ENCODE peak calls at places on chromosomes 12 and 14, in seven cellular contexts. I, U, G, C, N, P and L are unnamed samples.

GRCh38 chr12:126782083-126782482 is 1484.9 kb upstream of the TMEM132C start:
- DNase-seq in N (no peak), U (no peak), P (no peak), G (no peak), I (no peak), C (no peak), L (no peak)

GRCh38 chr14:91249841-91250616 is 5.5 kb upstream of the GPR68 start:
- DNase-seq in C (peak), U (no peak), N (no peak), P (peak), G (no peak), I (no peak), L (no peak)

GRCh38 chr12:124497658-124498057 is 69.8 kb downstream of the NCOR2 start:
- DNase-seq in G (peak), N (peak), C (no peak), I (peak), U (no peak), P (peak), L (no peak)

GRCh38 chr12:26109343-26109841 is 15.4 kb downstream of the BHLHE41 start:
- DNase-seq in N (peak), G (no peak), U (no peak), P (no peak), C (no peak), I (no peak), L (no peak)

GRCh38 chr12:27176765-27177164 is 67.3 kb upstream of the STK38L start:
- DNase-seq in P (no peak), U (no peak), G (no peak), I (peak), N (peak), C (no peak), L (no peak)

GRCh38 chr14:103534576-103535061 is 5.6 kb downstream of the TRMT61A start:
- DNase-seq in N (no peak), C (no peak), G (no peak), U (no peak), I (no peak), P (no peak), L (no peak)

GRCh38 chr14:35197015-35197414 is 74.7 kb downstream of the PRORP start:
- DNase-seq in P (no peak), I (peak), G (peak), N (peak), C (no peak), U (no peak), L (no peak)

GRCh38 chr12:82510386-82510785 is 152.1 kb downstream of the METTL25 start:
- DNase-seq in I (no peak), U (no peak), P (no peak), N (no peak), C (no peak), G (no peak), L (no peak)

GRCh38 chr12:81330480-81330879 is 252.6 kb downstream of the ACSS3 start:
- DNase-seq in N (no peak), C (no peak), P (no peak), G (no peak), U (no peak), I (no peak), L (no peak)

GRCh38 chr14:100535287-100536131 is 51.7 kb downstream of the BEGAIN start:
- DNase-seq in I (no peak), N (no peak), P (peak), G (no peak), U (no peak), C (no peak), L (no peak)

GRCh38 chr12:94200695-94201094 is 52.3 kb downstream of the PLXNC1 start:
- DNase-seq in I (no peak), G (no peak), P (no peak), N (no peak), C (no peak), U (no peak), L (no peak)

GRCh38 chr14:100537701-100538565 is 49.3 kb downstream of the BEGAIN start:
- DNase-seq in P (peak), U (no peak), N (no peak), I (no peak), G (no peak), C (no peak), L (no peak)

GRCh38 chr12:117842630-117843029 is 126.2 kb downstream of the KSR2 start:
- DNase-seq in I (no peak), G (no peak), C (no peak), U (no peak), P (no peak), N (no peak), L (no peak)

GRCh38 chr14:85604021-85604420 is 74.1 kb downstream of the FLRT2 start:
- DNase-seq in C (no peak), G (no peak), U (no peak), P (no peak), N (no peak), I (no peak), L (no peak)

GRCh38 chr14:81991998-81992397 is 458.3 kb upstream of the SEL1L start:
- DNase-seq in C (no peak), P (no peak), G (no peak), U (no peak), I (no peak), N (no peak), L (no peak)

GRCh38 chr14:74491952-74492351 is 1.2 kb downstream of the NPC2 start:
- DNase-seq in P (no peak), C (peak), U (no peak), N (peak), I (peak), G (no peak), L (no peak)

GRCh38 chr14:45199246-45199645 is 53.8 kb downstream of the MIS18BP1 start:
- DNase-seq in C (no peak), P (no peak), G (no peak), I (peak), U (peak), N (peak), L (no peak)

GRCh38 chr14:52950410-52950897 is 396 bp downstream of the FERMT2 start:
- DNase-seq in I (peak), G (no peak), P (peak), U (no peak), C (no peak), N (peak), L (no peak)

GRCh38 chr14:100054553-100055075 is 10.6 kb upstream of the EVL start:
- DNase-seq in N (no peak), U (no peak), C (no peak), G (no peak), P (no peak), I (no peak), L (no peak)

GRCh38 chr12:29960113-29960512 is 176.4 kb upstream of the TMTC1 start:
- DNase-seq in N (peak), G (no peak), P (no peak), U (no peak), C (no peak), I (no peak), L (no peak)

GRCh38 chr12:12985817-12986408 is 14.2 kb downstream of the HEBP1 start:
- DNase-seq in N (peak), C (no peak), U (no peak), I (no peak), P (peak), G (no peak), L (no peak)

GRCh38 chr14:69848903-69849391 is 30.3 kb upstream of the SMOC1 start:
- DNase-seq in U (no peak), C (no peak), P (no peak), N (no peak), I (no peak), G (no peak), L (no peak)

GRCh38 chr14:26252176-26252575 is 345.7 kb downstream of the NOVA1 start:
- DNase-seq in N (no peak), U (no peak), P (no peak), I (no peak), C (no peak), G (no peak), L (no peak)

GRCh38 chr12:32666018-32666417 is 13.1 kb upstream of the DNM1L start:
- DNase-seq in N (no peak), G (no peak), P (no peak), U (no peak), C (no peak), I (no peak), L (no peak)

GRCh38 chr14:74985028-74985310 is 17.8 kb upstream of the EIF2B2 start:
- DNase-seq in U (no peak), G (no peak), I (no peak), C (no peak), N (no peak), P (no peak), L (no peak)

GRCh38 chr12:107014050-107014449 is 27.1 kb upstream of the MTERF2 start:
- DNase-seq in P (no peak), I (no peak), C (no peak), U (no peak), G (no peak), N (no peak), L (no peak)

GRCh38 chr14:101628471-101628966 is 67.2 kb downstream of the DIO3 start:
- DNase-seq in I (peak), G (no peak), P (peak), N (peak), U (no peak), C (peak), L (no peak)
- H3K4me3 ChIP-seq in I (peak), G (peak), P (no peak), N (no peak), U (peak), C (no peak), L (peak)

GRCh38 chr14:31945074-31945613 is 132.0 kb upstream of the ARHGAP5 start:
- DNase-seq in P (peak), C (peak), G (no peak), N (no peak), U (no peak), I (no peak), L (no peak)
- TF ChIP-seq CTCF in P (no peak), C (no peak), G (no peak), N (no peak), U (no peak), I (no peak), L (no peak)

GRCh38 chr12:64678248-64678647 is 68.0 kb downstream of the RASSF3 start:
- DNase-seq in G (no peak), P (no peak), I (no peak), N (no peak), C (no peak), U (no peak), L (no peak)

GRCh38 chr12:64681200-64682052 is 71.1 kb downstream of the RASSF3 start:
- DNase-seq in I (no peak), P (no peak), G (no peak), N (no peak), C (no peak), U (no peak), L (no peak)

GRCh38 chr12:64678835-64679234 is 68.5 kb downstream of the RASSF3 start:
- DNase-seq in U (no peak), I (no peak), G (no peak), C (no peak), P (no peak), N (no peak), L (no peak)

GRCh38 chr12:64680235-64680634 is 69.9 kb downstream of the RASSF3 start:
- DNase-seq in C (no peak), U (no peak), I (no peak), G (no peak), N (no peak), P (no peak), L (no peak)

DNA sequence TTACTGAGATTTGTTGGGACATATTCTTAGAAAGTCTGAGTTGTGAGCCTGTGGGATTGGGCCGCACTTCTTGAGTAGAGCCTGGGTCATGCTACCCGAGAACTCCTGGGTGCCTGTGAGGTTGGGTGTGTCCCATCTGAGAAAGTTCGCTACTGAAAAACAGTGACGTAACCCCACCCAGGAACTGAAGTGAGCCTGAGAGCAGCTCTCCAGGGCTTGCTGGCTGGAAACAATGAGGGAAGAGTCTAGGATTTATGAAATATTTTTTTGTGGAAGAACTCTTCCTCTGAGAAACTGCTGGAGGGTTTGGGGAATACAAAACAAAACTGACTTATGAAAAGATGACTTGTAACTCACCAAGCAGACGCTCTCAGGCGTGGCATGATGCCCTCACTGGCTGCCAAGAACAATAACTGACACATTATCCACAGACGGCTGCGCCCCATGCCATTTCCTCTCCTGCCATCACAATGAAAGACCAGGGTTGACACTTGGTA is 69.2 kb downstream of the RASSF3 start:
- DNase-seq in C (peak), U (no peak), N (peak), P (peak), I (peak), G (no peak), L (no peak)
- H3K4me3 ChIP-seq in C (no peak), U (peak), N (no peak), P (peak), I (no peak), G (no peak), L (no peak)

DNA sequence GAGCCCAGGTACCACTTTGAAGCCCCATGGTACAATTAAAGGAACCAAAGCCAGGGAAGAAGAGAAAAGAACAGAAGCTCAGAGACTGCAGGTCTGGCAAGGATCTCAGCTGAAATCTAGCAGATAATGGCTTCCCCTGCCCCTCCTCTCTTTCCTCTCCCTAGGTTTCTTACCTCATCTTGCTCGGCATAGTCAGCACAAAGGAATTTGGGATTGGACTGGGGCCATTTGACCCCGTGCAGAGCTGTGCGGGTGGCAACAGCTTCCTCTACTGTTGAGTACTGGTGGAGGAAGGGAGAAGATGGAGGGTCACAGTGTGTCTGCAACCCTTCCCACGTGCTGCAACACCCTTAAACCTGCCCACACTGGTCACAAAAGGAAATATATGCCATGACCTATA is 4.7 kb upstream of the CDH24 start:
- DNase-seq in N (peak), C (no peak), P (no peak), U (peak), G (peak), I (peak), L (peak)
- TF ChIP-seq CTCF in N (no peak), C (no peak), P (no peak), U (no peak), G (no peak), I (no peak), L (no peak)

GRCh38 chr12:59700145-59700435 is 104.3 kb downstream of the SLC16A7 start:
- DNase-seq in N (no peak), U (no peak), P (no peak), C (no peak), G (no peak), I (no peak), L (no peak)
- H3K4me3 ChIP-seq in N (no peak), U (no peak), P (no peak), C (no peak), G (no peak), I (peak), L (no peak)

DNA sequence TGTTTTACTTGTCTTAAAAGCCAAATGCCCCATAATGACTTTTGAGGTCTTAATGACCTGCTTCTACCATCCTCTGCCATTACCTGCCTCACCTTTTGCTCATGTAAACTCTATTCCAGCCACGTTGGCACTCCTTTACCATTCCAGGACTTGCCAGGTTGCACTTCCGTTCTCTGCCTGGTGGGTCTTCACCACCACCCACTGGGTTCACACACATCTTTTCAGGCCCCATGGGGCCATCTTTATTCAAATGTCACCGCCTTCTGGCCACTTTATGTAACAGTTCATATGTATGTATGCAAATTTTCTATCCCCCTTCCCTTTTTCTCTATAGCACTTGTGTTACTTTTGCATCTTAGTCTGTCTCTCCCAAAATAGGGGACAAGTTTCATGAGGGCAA is 57.7 kb downstream of the ATP2A2 start:
- DNase-seq in C (no peak), U (no peak), I (no peak), G (no peak), N (no peak), P (peak), L (no peak)
- TF ChIP-seq CTCF in C (peak), U (no peak), I (no peak), G (no peak), N (peak), P (peak), L (no peak)

GRCh38 chr12:48038085-48038484 is 33.8 kb upstream of the COL2A1 start:
- DNase-seq in I (no peak), C (no peak), N (no peak), P (no peak), U (no peak), G (no peak), L (no peak)
- H3K4me3 ChIP-seq in I (no peak), C (no peak), N (no peak), P (no peak), U (no peak), G (no peak), L (no peak)

GRCh38 chr14:90060965-90061848 is 587 bp upstream of the KCNK13 start:
- DNase-seq in U (no peak), C (no peak), I (no peak), N (no peak), P (peak), G (no peak), L (no peak)

GRCh38 chr14:90058876-90059458 is 2.8 kb upstream of the KCNK13 start:
- DNase-seq in N (no peak), U (no peak), P (no peak), I (no peak), C (no peak), G (no peak), L (no peak)

GRCh38 chr14:90061849-90062794 is at the start of gene KCNK13:
- DNase-seq in G (no peak), U (no peak), P (peak), I (peak), C (no peak), N (no peak), L (no peak)

GRCh38 chr14:90062852-90063539 is 1.2 kb downstream of the KCNK13 start:
- DNase-seq in P (no peak), C (no peak), G (no peak), U (no peak), N (no peak), I (no peak), L (no peak)

DNA sequence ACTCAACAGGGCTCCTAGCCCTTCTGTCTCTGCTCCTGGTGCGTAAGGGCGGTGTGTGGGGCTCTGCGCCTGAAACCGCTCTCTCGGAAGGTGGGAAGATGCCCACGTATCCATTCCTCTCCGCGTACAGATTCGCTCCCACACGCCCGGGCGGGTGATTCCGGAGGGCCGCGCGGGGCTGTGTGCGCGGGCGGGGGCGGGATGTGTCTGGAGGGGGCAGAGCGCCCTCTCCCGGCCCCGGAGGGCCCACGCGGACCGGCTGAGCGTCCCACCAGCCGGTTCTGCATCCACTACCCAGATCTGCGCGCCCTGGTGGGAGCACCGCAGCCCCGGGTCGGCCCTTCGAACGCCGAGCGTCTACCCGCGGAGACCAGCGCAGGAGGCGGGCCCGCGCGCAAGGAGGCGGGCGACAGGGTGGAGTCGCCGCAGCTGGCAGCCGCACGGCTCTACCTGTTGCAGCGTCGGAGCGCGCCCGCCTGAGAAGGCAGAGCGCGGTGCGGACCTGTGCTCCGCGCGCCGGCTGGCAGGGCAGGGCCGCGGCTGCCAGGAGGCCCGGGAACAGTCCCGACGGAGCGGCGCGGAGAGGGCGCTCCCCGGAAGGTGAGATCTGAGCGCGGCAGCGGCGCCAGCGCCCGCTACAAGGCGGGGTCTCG is 1.4 kb upstream of the KCNK13 start:
- DNase-seq in I (peak), P (peak), C (no peak), N (peak), U (no peak), G (no peak), L (no peak)
- TF ChIP-seq CTCF in I (peak), P (peak), C (no peak), N (peak), U (peak), G (peak), L (peak)

DNA sequence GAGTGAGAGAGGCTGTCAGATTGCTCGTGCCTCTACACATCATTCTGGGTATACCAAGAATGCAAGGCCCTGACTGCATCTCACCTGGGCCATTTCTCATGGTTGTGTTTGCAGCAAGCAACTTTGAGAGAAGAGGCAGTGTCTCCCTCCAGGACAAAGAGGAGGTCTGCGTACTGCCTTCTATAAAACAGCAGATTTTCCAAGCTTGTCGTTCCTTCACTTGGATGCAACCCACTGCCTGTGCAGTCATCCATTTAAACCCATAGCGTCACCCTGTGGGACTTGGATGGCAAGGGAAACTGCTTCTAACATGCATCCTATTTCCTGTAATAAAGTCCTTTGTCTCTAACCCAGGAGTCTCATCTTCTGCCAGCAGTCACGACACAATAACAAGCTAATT is 1.3 kb downstream of the POMT2 start:
- DNase-seq in C (no peak), P (no peak), U (no peak), N (no peak), I (no peak), G (no peak), L (no peak)
- H3K4me3 ChIP-seq in C (no peak), P (no peak), U (peak), N (no peak), I (peak), G (no peak), L (no peak)